ENCODE peak calls at places on chromosome 16, in six cellular contexts. F is IMR-90, Z is endodermal cell, G is AG09309, S is right atrium auricular region, B is vagina. W is an unnamed sample.
A peak's percentile ranks its signal among the peaks of the same experiment; 100 is the strongest.

GRCh38 chr16:72999541-73000019 is 48.3 kb downstream of the ZFHX3 start:
- DNase-seq in F (no peak), S (no peak), Z (no peak), G (no peak), B (no peak), W (no peak)

GRCh38 chr16:87584975-87585374 is 17.3 kb upstream of the JPH3 start:
- DNase-seq in F (no peak), Z (no peak), B (no peak), S (no peak), G (no peak), W (no peak)

GRCh38 chr16:23402100-23402499 is 50.9 kb downstream of the COG7 start:
- DNase-seq in G (no peak), B (no peak), S (no peak), F (no peak), Z (no peak), W (no peak)

GRCh38 chr16:3690991-3691720 is 26.2 kb downstream of the TRAP1 start:
- DNase-seq in Z (no peak), F (no peak), S (no peak), G (no peak), B (no peak), W (peak; percentile 3)

GRCh38 chr16:51045186-51045585 is 105.9 kb downstream of the SALL1 start:
- DNase-seq in B (no peak), S (no peak), G (no peak), Z (no peak), F (no peak), W (no peak)

GRCh38 chr16:17350212-17350611 is 120.5 kb downstream of the XYLT1 start:
- DNase-seq in G (no peak), F (peak; percentile 67), B (no peak), S (no peak), Z (no peak), W (no peak)

GRCh38 chr16:2959206-2959605 is 4.9 kb upstream of the KREMEN2 start:
- DNase-seq in F (no peak), Z (no peak), G (no peak), S (no peak), B (no peak), W (no peak)

GRCh38 chr16:8887952-8888560 is 5.9 kb downstream of the LITAFD start:
- DNase-seq in B (no peak), Z (no peak), S (peak; percentile 82), G (no peak), F (peak; percentile 78), W (peak; percentile 74)

GRCh38 chr16:27285676-27286196 is 17.2 kb upstream of the NSMCE1 start:
- DNase-seq in G (no peak), F (no peak), B (no peak), S (peak; percentile 62), Z (no peak), W (peak; percentile 36)

GRCh38 chr16:72362476-72362875 is 190.5 kb upstream of the PMFBP1 start:
- DNase-seq in Z (no peak), B (no peak), F (no peak), G (no peak), S (no peak), W (no peak)

GRCh38 chr16:86355951-86356350 is 154.4 kb upstream of the FOXF1 start:
- DNase-seq in G (no peak), S (no peak), B (no peak), Z (no peak), F (no peak), W (no peak)

GRCh38 chr16:64440421-64440831 is 681.4 kb downstream of the CDH11 start:
- DNase-seq in Z (no peak), F (peak; percentile 99), S (no peak), B (no peak), G (peak; percentile 95), W (peak; percentile 93)

GRCh38 chr16:23104032-23104955 is 45.0 kb downstream of the USP31 start:
- DNase-seq in S (no peak), G (no peak), F (no peak), Z (no peak), B (no peak), W (no peak)

GRCh38 chr16:11715246-11715947 is 27.3 kb downstream of the TXNDC11 start:
- DNase-seq in Z (no peak), B (no peak), S (no peak), F (no peak), G (no peak), W (no peak)

GRCh38 chr16:88878967-88879787 is 12.7 kb upstream of the PABPN1L start:
- DNase-seq in B (no peak), G (no peak), Z (no peak), F (peak; percentile 0), S (no peak), W (no peak)

GRCh38 chr16:20755238-20755637 is 8.6 kb upstream of the ACSM3 start:
- DNase-seq in G (no peak), S (no peak), F (no peak), B (no peak), Z (no peak), W (no peak)

GRCh38 chr16:48365030-48365600 is 20.1 kb downstream of the SIAH1 start:
- DNase-seq in B (no peak), G (no peak), F (no peak), Z (no peak), S (no peak), W (no peak)

GRCh38 chr16:17475104-17475503 is 4.3 kb upstream of the XYLT1 start:
- DNase-seq in Z (no peak), G (no peak), F (no peak), B (no peak), S (peak; percentile 28), W (no peak)

GRCh38 chr16:24188143-24188542 is 68.0 kb upstream of the CACNG3 start:
- DNase-seq in G (no peak), Z (no peak), S (no peak), F (no peak), B (no peak), W (no peak)

GRCh38 chr16:15502041-15502725 is 67.8 kb downstream of the BMERB1 start:
- DNase-seq in Z (peak; percentile 58), B (no peak), F (peak; percentile 96), S (no peak), G (peak; percentile 71), W (peak; percentile 94)

DNA sequence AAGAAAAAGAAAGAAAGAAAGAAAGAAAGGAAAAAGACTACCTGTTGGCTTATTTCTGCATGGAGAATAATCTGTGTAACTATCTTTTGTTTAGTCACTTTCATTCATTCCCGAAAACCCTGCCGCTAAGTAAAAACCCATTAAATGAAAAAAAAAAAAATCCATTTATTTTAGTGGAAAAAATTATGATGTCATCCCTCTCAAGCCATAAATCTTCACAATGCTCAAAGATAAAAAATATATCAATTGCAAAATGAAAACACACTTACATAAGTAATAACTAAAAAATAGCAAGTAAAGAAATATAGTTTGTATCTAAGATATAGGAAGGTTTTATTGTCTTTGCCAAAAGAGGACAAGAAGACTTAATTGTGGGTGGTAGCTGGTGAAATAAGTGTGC is 46.5 kb upstream of the CPPED1 start:
- DNase-seq in F (no peak), S (no peak), Z (no peak), B (no peak), G (no peak), W (no peak)
- H3K4me3 ChIP-seq in F (no peak overlapping the region), S (no peak overlapping the region), Z (no peak overlapping the region), B (no peak overlapping the region), G (no peak overlapping the region), W (no peak overlapping the region)

GRCh38 chr16:67327774-67328173 is 1.2 kb downstream of the LRRC36 start:
- DNase-seq in Z (no peak), S (no peak), F (no peak), G (no peak), B (no peak), W (no peak)

GRCh38 chr16:67326115-67326471 is 448 bp downstream of the KCTD19 start:
- DNase-seq in G (no peak), F (no peak), B (no peak), Z (no peak), S (no peak), W (no peak)

GRCh38 chr16:67329901-67330300 is 3.3 kb downstream of the LRRC36 start:
- DNase-seq in F (no peak), B (no peak), G (no peak), Z (no peak), S (no peak), W (no peak)

DNA sequence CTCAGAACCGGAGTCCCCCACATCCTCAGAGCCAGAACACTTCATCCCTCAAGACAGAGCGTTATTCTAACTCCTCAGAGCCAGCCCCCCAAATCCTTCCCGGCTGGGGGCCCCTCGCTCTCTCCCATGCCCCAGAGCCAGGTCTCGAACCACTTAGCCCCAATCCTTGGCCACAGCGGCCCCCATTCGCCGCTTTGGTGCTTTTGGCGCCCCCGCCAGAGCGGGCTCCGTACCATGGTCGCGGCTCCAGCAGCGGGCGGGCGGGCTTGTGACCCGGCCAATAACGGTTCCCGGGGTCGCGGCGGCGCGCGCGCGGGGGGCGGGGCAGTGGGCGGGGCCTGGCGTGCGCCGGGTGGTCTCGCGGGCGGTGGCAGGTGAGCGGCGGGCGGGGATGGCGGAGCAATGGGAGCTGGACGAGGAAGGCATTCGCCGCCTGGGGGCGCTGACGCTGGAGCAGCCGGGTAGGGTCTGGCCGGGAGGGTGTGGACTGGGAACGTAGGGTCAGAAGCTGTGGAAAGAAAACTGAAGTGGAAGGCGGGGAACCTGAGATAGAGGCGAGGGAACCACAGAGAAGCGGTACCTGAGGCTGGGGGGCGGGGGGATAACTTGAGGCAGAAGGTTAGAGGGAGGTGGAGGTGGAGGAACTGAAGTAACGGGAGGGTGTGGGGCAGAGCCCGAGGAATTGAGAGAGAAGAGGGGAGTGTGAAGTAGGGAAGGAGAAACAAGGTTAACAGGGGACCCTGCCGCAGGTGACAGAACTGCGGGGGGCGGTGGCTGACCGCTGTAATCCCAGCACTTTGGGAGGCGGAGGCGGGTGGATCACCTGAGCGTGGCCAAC is at the start of the genes KCTD19 and LRRC36:
- DNase-seq in S (no peak), B (no peak), Z (peak; percentile 99), F (no peak), G (no peak), W (no peak)
- TF ChIP-seq CTCF in S (peak; percentile 68), B (peak; percentile 36), Z (peak; percentile 88), F (peak; percentile 45), G (peak; percentile 40), W (peak; percentile 19)

DNA sequence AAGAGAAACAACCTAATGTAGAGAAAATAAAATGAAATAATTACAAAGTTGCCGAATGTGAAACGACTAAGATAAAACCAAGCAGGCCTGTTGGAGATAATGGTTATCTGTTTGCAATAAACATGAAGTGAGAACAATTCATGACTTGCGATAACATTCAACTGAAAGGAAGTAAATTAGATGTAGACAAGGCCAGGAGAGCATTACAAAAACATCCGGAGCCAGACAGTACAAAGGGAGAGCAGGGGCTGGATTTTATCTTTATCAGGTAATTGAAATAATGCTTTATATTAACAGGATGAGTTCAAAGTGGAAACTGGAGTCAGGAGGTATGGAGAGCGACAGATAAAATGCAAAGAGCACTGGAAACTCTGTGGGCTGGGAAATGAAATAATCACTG is 265.6 kb upstream of the GOT2 start:
- DNase-seq in B (no peak), Z (no peak), G (no peak), S (no peak), F (no peak), W (no peak)
- H3K4me3 ChIP-seq in B (no peak overlapping the region), Z (no peak overlapping the region), G (no peak overlapping the region), S (no peak overlapping the region), F (no peak overlapping the region), W (no peak overlapping the region)

DNA sequence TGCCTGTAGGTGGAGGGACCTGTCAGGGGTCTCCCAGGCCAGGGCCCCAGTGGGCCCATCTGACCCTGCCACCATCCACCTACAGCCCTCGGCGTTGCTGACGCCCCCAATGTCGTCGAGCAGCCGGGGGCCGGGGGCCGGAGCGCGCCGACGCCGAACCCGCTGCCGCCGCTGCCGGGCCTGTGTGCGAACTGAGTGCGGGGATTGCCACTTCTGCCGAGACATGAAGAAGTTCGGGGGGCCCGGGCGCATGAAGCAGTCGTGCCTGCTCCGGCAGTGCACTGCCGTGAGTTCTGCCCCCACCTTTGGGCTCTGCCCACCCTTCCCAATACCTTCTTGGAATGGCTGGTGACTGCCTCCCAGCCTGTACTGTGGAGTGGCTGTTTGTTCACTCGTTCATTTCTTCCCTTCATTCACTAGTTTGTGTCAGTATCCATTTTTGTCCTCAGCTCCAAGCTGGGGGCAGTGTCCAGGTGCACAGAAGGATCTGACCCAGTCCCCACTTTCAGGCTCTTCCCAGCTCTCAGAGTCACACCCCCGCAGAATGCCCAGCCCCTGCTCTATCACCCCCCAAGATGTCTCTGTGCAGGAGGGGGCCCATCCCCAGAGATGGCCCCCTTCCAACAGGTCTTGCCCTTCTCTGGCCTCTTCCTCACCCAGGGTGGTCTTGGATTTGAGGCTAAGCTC is 2.4 kb downstream of the FBXL19 start:
- DNase-seq in F (no peak), S (no peak), B (no peak), G (no peak), Z (peak; percentile 47), W (no peak)
- TF ChIP-seq CTCF in F (no peak), S (no peak), B (no peak), G (no peak), Z (no peak), W (no peak)

W was measured in cardiac fibroblast.